ENCODE peak calls at places on chromosomes 3 and 15, in seven cellular contexts. One of them, this sample, is unnamed.

GRCh38 chr3:15478300-15478979 is 43.1 kb downstream of the COLQ start:
- DNase-seq in suprapubic skin: peak
- DNase-seq in A673: no peak
- DNase-seq in lung: no peak
- DNase-seq in chondrocyte: no peak
- DNase-seq in endothelial cell: no peak
- DNase-seq in fibroblast of the aortic adventitia: no peak
- DNase-seq in this sample: no peak

GRCh38 chr15:40095381-40096093 is 13.1 kb downstream of the BMF start:
- DNase-seq in lung: no peak
- DNase-seq in fibroblast of the aortic adventitia: no peak
- DNase-seq in suprapubic skin: no peak
- DNase-seq in A673: no peak
- DNase-seq in chondrocyte: no peak
- DNase-seq in endothelial cell: no peak
- DNase-seq in this sample: no peak

GRCh38 chr3:191051037-191051436 is 148.0 kb upstream of the OSTN start:
- DNase-seq in A673: peak
- DNase-seq in suprapubic skin: no peak
- DNase-seq in lung: no peak
- DNase-seq in endothelial cell: no peak
- DNase-seq in fibroblast of the aortic adventitia: peak
- DNase-seq in chondrocyte: no peak
- DNase-seq in this sample: no peak

GRCh38 chr15:45704329-45705249 is 69.8 kb downstream of the SQOR start:
- DNase-seq in lung: no peak
- DNase-seq in A673: peak
- DNase-seq in fibroblast of the aortic adventitia: peak
- DNase-seq in chondrocyte: no peak
- DNase-seq in suprapubic skin: no peak
- DNase-seq in endothelial cell: peak
- DNase-seq in this sample: no peak

GRCh38 chr3:13477946-13478345 is 2.2 kb upstream of the HDAC11 start:
- DNase-seq in suprapubic skin: no peak
- DNase-seq in chondrocyte: no peak
- DNase-seq in lung: no peak
- DNase-seq in fibroblast of the aortic adventitia: no peak
- DNase-seq in endothelial cell: no peak
- DNase-seq in A673: no peak
- DNase-seq in this sample: no peak

GRCh38 chr15:25060996-25061620 is 106.3 kb downstream of the SNRPN start:
- DNase-seq in chondrocyte: peak
- DNase-seq in endothelial cell: no peak
- DNase-seq in suprapubic skin: peak
- DNase-seq in fibroblast of the aortic adventitia: no peak
- DNase-seq in A673: no peak
- DNase-seq in lung: no peak
- DNase-seq in this sample: no peak

GRCh38 chr15:62578548-62578947 is 413.5 kb upstream of the C2CD4B start:
- DNase-seq in A673: no peak
- DNase-seq in lung: no peak
- DNase-seq in fibroblast of the aortic adventitia: no peak
- DNase-seq in chondrocyte: no peak
- DNase-seq in endothelial cell: no peak
- DNase-seq in suprapubic skin: no peak
- DNase-seq in this sample: no peak

GRCh38 chr3:43879166-43879565 is 188.4 kb downstream of the ABHD5 start:
- DNase-seq in chondrocyte: no peak
- DNase-seq in suprapubic skin: no peak
- DNase-seq in A673: peak
- DNase-seq in endothelial cell: peak
- DNase-seq in fibroblast of the aortic adventitia: no peak
- DNase-seq in lung: no peak
- DNase-seq in this sample: no peak

GRCh38 chr3:119819806-119820205 is 37.9 kb downstream of the NR1I2 start:
- DNase-seq in suprapubic skin: no peak
- DNase-seq in fibroblast of the aortic adventitia: no peak
- DNase-seq in endothelial cell: no peak
- DNase-seq in chondrocyte: no peak
- DNase-seq in lung: no peak
- DNase-seq in A673: no peak
- DNase-seq in this sample: no peak

DNA sequence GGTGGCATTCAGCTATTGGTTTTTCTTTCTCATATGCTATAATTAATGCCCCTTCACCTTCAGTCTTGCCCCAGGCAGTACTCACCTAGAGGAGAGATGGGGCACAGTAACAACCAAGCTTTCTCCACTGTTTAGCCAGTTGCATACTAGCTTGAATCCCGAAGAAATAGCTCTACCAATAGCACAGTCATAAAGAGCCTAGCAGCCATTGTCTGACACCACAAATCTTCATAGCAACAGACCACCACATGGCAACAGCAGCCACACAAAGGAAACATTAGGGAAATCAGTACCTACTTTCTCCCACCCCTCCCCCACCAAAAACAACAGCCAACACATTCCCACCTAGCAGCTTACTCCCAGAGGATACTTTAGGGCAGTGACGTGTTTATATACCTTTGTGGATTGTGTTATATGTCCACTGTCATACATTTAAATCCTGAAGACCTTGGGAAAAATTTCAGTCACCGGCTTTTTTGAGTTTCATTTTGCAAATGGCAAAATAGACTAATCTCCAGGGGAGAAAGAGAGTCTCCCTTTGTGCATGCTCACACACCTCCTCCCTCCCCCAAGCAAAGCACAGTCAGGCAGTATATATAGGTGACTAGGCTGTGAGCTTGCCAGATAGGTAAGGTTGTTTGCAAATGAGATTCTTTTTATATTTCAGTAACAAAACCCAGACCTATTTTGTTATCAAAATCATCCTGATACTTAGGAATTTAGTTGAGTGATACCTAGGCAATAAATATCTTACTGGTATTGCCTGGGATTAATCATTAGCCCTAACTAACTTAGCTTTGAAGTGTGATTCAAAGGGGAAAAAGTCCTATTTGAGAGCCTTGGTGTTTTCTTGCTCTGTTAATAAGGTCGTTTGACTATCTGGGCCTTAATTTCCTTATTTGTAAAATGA is 140.6 kb downstream of the RBPMS2 start:
- DNase-seq in lung: no peak
- DNase-seq in fibroblast of the aortic adventitia: no peak
- DNase-seq in A673: peak
- DNase-seq in chondrocyte: no peak
- DNase-seq in endothelial cell: peak
- DNase-seq in suprapubic skin: no peak
- DNase-seq in this sample: no peak
- TF ChIP-seq CTCF in lung: no peak
- TF ChIP-seq CTCF in fibroblast of the aortic adventitia: no peak
- TF ChIP-seq CTCF in A673: no peak
- TF ChIP-seq CTCF in chondrocyte: no peak
- TF ChIP-seq CTCF in endothelial cell: no peak
- TF ChIP-seq CTCF in suprapubic skin: no peak
- TF ChIP-seq CTCF in this sample: no peak

GRCh38 chr3:50388720-50389352 is 29.5 kb upstream of the TMEM115 start:
- DNase-seq in endothelial cell: no peak
- DNase-seq in fibroblast of the aortic adventitia: no peak
- DNase-seq in chondrocyte: no peak
- DNase-seq in A673: no peak
- DNase-seq in suprapubic skin: no peak
- DNase-seq in lung: no peak
- DNase-seq in this sample: no peak
- TF ChIP-seq CTCF in endothelial cell: no peak
- TF ChIP-seq CTCF in fibroblast of the aortic adventitia: no peak
- TF ChIP-seq CTCF in chondrocyte: peak
- TF ChIP-seq CTCF in A673: no peak
- TF ChIP-seq CTCF in suprapubic skin: no peak
- TF ChIP-seq CTCF in lung: no peak
- TF ChIP-seq CTCF in this sample: no peak

GRCh38 chr3:130537609-130538304 is 20.8 kb downstream of the COL6A6 start:
- DNase-seq in lung: no peak
- DNase-seq in fibroblast of the aortic adventitia: no peak
- DNase-seq in chondrocyte: no peak
- DNase-seq in A673: peak
- DNase-seq in suprapubic skin: no peak
- DNase-seq in endothelial cell: no peak
- DNase-seq in this sample: no peak
- TF ChIP-seq CTCF in lung: no peak
- TF ChIP-seq CTCF in fibroblast of the aortic adventitia: no peak
- TF ChIP-seq CTCF in chondrocyte: no peak
- TF ChIP-seq CTCF in A673: no peak
- TF ChIP-seq CTCF in suprapubic skin: no peak
- TF ChIP-seq CTCF in endothelial cell: no peak
- TF ChIP-seq CTCF in this sample: no peak

GRCh38 chr15:88898736-88899135 is 3.4 kb upstream of the HAPLN3 start:
- DNase-seq in fibroblast of the aortic adventitia: no peak
- DNase-seq in suprapubic skin: no peak
- DNase-seq in chondrocyte: no peak
- DNase-seq in lung: no peak
- DNase-seq in A673: no peak
- DNase-seq in endothelial cell: no peak
- DNase-seq in this sample: no peak
- TF ChIP-seq CTCF in fibroblast of the aortic adventitia: no peak
- TF ChIP-seq CTCF in suprapubic skin: no peak
- TF ChIP-seq CTCF in chondrocyte: no peak
- TF ChIP-seq CTCF in lung: no peak
- TF ChIP-seq CTCF in A673: no peak
- TF ChIP-seq CTCF in endothelial cell: no peak
- TF ChIP-seq CTCF in this sample: no peak

DNA sequence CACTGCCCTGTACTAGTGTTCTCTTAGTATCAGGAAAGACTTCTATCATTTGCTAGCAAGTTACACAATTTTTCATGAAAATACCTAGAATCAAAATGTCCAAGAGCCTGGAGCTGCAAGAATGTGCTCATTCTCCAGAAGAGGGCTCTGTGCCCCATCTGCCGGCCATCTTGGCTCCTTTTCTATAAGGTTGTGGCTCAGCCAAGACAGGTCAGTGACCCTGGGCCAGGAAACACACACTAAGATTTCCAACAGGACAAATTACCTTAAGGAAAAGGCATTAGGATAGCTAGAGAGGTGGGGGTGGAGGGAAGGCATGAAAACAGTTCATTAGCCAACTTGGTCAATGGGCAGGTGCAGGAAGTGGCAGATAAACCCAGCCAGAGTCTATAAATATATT is 20.7 kb downstream of the TIMP4 start:
- DNase-seq in suprapubic skin: peak
- DNase-seq in lung: peak
- DNase-seq in fibroblast of the aortic adventitia: peak
- DNase-seq in chondrocyte: no peak
- DNase-seq in endothelial cell: peak
- DNase-seq in A673: no peak
- DNase-seq in this sample: no peak
- TF ChIP-seq CTCF in suprapubic skin: no peak
- TF ChIP-seq CTCF in lung: no peak
- TF ChIP-seq CTCF in fibroblast of the aortic adventitia: peak
- TF ChIP-seq CTCF in chondrocyte: peak
- TF ChIP-seq CTCF in endothelial cell: no peak
- TF ChIP-seq CTCF in A673: peak
- TF ChIP-seq CTCF in this sample: no peak

GRCh38 chr3:36132214-36132613 is 248.1 kb upstream of the STAC start:
- DNase-seq in suprapubic skin: no peak
- DNase-seq in chondrocyte: no peak
- DNase-seq in endothelial cell: no peak
- DNase-seq in A673: peak
- DNase-seq in fibroblast of the aortic adventitia: no peak
- DNase-seq in lung: no peak
- DNase-seq in this sample: no peak
- TF ChIP-seq CTCF in suprapubic skin: no peak
- TF ChIP-seq CTCF in chondrocyte: peak
- TF ChIP-seq CTCF in endothelial cell: peak
- TF ChIP-seq CTCF in A673: peak
- TF ChIP-seq CTCF in fibroblast of the aortic adventitia: peak
- TF ChIP-seq CTCF in lung: no peak
- TF ChIP-seq CTCF in this sample: no peak

GRCh38 chr3:189222927-189223706 is 51.3 kb downstream of the TPRG1 start:
- DNase-seq in lung: no peak
- DNase-seq in chondrocyte: no peak
- DNase-seq in suprapubic skin: no peak
- DNase-seq in fibroblast of the aortic adventitia: no peak
- DNase-seq in endothelial cell: no peak
- DNase-seq in A673: no peak
- DNase-seq in this sample: no peak

GRCh38 chr3:189225431-189225830 is 53.7 kb downstream of the TPRG1 start:
- DNase-seq in suprapubic skin: no peak
- DNase-seq in endothelial cell: no peak
- DNase-seq in chondrocyte: no peak
- DNase-seq in fibroblast of the aortic adventitia: no peak
- DNase-seq in lung: no peak
- DNase-seq in A673: no peak
- DNase-seq in this sample: no peak

GRCh38 chr3:189232790-189233189 is 61.0 kb downstream of the TPRG1 start:
- DNase-seq in suprapubic skin: no peak
- DNase-seq in A673: no peak
- DNase-seq in chondrocyte: no peak
- DNase-seq in lung: no peak
- DNase-seq in fibroblast of the aortic adventitia: no peak
- DNase-seq in endothelial cell: no peak
- DNase-seq in this sample: no peak

GRCh38 chr3:189229421-189229820 is 57.6 kb downstream of the TPRG1 start:
- DNase-seq in endothelial cell: no peak
- DNase-seq in suprapubic skin: no peak
- DNase-seq in fibroblast of the aortic adventitia: no peak
- DNase-seq in lung: no peak
- DNase-seq in A673: no peak
- DNase-seq in chondrocyte: no peak
- DNase-seq in this sample: no peak

GRCh38 chr3:189227249-189227648 is 55.5 kb downstream of the TPRG1 start:
- DNase-seq in A673: no peak
- DNase-seq in endothelial cell: no peak
- DNase-seq in suprapubic skin: no peak
- DNase-seq in lung: no peak
- DNase-seq in chondrocyte: no peak
- DNase-seq in fibroblast of the aortic adventitia: no peak
- DNase-seq in this sample: no peak
- TF ChIP-seq CTCF in A673: no peak
- TF ChIP-seq CTCF in endothelial cell: no peak
- TF ChIP-seq CTCF in suprapubic skin: no peak
- TF ChIP-seq CTCF in lung: no peak
- TF ChIP-seq CTCF in chondrocyte: no peak
- TF ChIP-seq CTCF in fibroblast of the aortic adventitia: no peak
- TF ChIP-seq CTCF in this sample: no peak

This sample was measured in omental fat pad.